ENCODE peak calls at places on chromosome 21, in ten cellular contexts. K is transverse colon; O is heart right ventricle; S is CD8-positive, alpha-beta T cell; P is AG04450; X is MM.1S; R is cardiac muscle cell; J is dorsolateral prefrontal cortex; Y is prostate gland; N is DND-41. V is an unnamed sample.

GRCh38 chr21:34360488-34361241 is 3.1 kb upstream of the KCNE2 start:
- DNase-seq in N (no peak), R (no peak), S (no peak), O (no peak), K (no peak), J (no peak), X (no peak), Y (no peak), P (no peak), V (no peak)

GRCh38 chr21:43866233-43866632 is 1.2 kb downstream of the AGPAT3 start:
- DNase-seq in J (no peak), O (peak; percentile 55), S (no peak), P (no peak), N (peak; percentile 73), R (peak; percentile 39), X (peak; percentile 78), Y (peak; percentile 55), K (peak; percentile 58), V (peak; percentile 75)

GRCh38 chr21:26835027-26835713 is 10.0 kb downstream of the ADAMTS1 start:
- DNase-seq in N (peak; percentile 32), J (no peak), S (no peak), O (no peak), R (no peak), P (no peak), X (no peak), K (no peak), Y (no peak), V (no peak)

GRCh38 chr21:27840273-27840672 is 873.4 kb upstream of the ADAMTS5 start:
- DNase-seq in O (no peak), J (no peak), K (no peak), S (no peak), Y (peak; percentile 8), R (no peak), N (no peak), P (no peak), X (no peak), V (no peak)

GRCh38 chr21:45330075-45330781 is 42.5 kb upstream of the POFUT2 start:
- DNase-seq in K (peak; percentile 26), O (no peak), N (no peak), P (peak; percentile 78), X (no peak), Y (no peak), R (no peak), S (no peak), J (peak; percentile 34), V (peak; percentile 89)

GRCh38 chr21:45466330-45467220 is 61.6 kb downstream of the COL18A1 start:
- DNase-seq in K (no peak), Y (no peak), S (no peak), J (no peak), N (no peak), X (no peak), R (no peak), P (no peak), O (no peak), V (peak; percentile 59)

GRCh38 chr21:45410151-45410864 is 5.3 kb downstream of the COL18A1 start:
- DNase-seq in Y (no peak), N (no peak), X (no peak), P (no peak), J (no peak), O (peak; percentile 22), S (no peak), R (peak; percentile 75), K (no peak), V (peak; percentile 44)

GRCh38 chr21:45054162-45054926 is 20.0 kb upstream of the ADARB1 start:
- DNase-seq in P (no peak), R (no peak), Y (no peak), N (no peak), O (no peak), K (no peak), X (no peak), J (no peak), S (no peak), V (no peak)

GRCh38 chr21:29943885-29944284 is 4.1 kb upstream of the GRIK1 start:
- DNase-seq in J (no peak), K (no peak), O (no peak), Y (no peak), S (no peak), X (no peak), P (no peak), N (no peak), R (no peak), V (no peak)
- TF ChIP-seq CTCF in J (no peak), K (no peak), O (no peak), Y (no peak), S (no peak), X (no peak), P (no peak), N (no peak), R (peak; percentile 13), V (no peak)

GRCh38 chr21:41750051-41750450 is 16.8 kb downstream of the RIPK4 start:
- DNase-seq in N (no peak), P (no peak), S (no peak), R (no peak), O (no peak), J (no peak), X (no peak), K (no peak), Y (no peak), V (no peak)

GRCh38 chr21:41750532-41751151 is 16.2 kb downstream of the RIPK4 start:
- DNase-seq in P (no peak), N (no peak), K (no peak), S (no peak), R (no peak), O (no peak), J (no peak), X (no peak), Y (no peak), V (no peak)

GRCh38 chr21:41753001-41753725 is 13.7 kb downstream of the RIPK4 start:
- DNase-seq in R (no peak), P (no peak), J (no peak), S (no peak), Y (no peak), X (no peak), O (no peak), K (no peak), N (no peak), V (no peak)

GRCh38 chr21:41752231-41752681 is 14.6 kb downstream of the RIPK4 start:
- DNase-seq in O (no peak), N (no peak), Y (no peak), K (no peak), R (no peak), X (no peak), J (no peak), S (no peak), P (no peak), V (no peak)

DNA sequence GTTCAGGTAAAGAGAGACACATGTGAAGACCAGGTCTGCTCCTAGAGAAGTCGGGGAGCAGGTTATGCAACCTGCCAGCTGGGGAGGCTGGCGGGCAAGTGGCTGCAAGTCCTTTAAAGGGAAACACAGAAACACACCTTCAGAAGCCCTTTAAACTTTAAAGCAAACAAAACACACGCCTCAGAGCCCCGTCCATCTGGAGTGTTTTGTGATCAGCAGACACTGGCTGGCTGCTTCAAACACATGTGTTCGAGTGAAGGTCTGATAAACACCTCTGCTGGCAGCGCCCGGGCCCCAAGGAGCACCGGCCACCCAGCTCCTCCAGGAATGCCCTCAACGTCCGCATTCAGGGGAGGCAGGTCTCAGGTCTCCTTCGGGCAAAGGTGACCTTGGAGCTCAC is 15.2 kb downstream of the RIPK4 start:
- DNase-seq in R (no peak), Y (peak; percentile 95), N (no peak), P (no peak), K (no peak), X (no peak), O (no peak), J (no peak), S (no peak), V (no peak)
- H3K27ac ChIP-seq in R (no peak overlapping the region), Y (peak overlapping the region; percentile 78), N (peak overlapping the region; percentile 43), P (no peak overlapping the region), K (no peak overlapping the region), X (no peak overlapping the region), O (no peak overlapping the region), J (no peak overlapping the region), S (no peak overlapping the region), V (no peak overlapping the region)

DNA sequence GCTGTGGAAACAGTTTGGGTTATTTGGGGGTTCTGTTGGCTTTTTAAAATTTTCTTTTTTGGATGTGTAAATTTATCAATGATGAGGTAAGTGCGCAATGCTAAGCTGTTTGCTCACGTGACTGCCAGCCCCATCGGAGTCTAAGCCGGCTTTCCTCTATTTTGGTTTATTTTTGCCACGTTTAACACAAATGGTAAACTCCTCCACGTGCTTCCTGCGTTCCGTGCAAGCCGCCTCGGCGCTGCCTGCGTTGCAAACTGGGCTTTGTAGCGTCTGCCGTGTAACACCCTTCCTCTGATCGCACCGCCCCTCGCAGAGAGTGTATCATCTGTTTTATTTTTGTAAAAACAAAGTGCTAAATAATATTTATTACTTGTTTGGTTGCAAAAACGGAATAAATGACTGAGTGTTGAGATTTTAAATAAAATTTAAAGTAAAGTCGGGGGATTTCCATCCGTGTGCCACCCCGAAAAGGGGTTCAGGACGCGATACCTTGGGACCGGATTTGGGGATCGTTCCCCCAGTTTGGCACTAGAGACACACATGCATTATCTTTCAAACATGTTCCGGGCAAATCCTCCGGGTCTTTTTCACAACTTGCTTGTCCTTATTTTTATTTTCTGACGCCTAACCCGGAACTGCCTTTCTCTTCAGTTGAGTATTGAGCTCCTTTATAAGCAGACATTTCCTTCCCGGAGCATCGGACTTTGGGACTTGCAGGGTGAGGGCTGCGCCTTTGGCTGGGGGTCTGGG is 3.2 kb downstream of the OLIG2 start:
- DNase-seq in S (peak; percentile 8), Y (no peak), K (no peak), J (no peak), R (no peak), P (no peak), N (no peak), O (no peak), X (peak; percentile 35), V (peak; percentile 86)
- H3K4me3 ChIP-seq in S (peak overlapping the region; percentile 30), Y (no peak overlapping the region), K (no peak overlapping the region), J (peak overlapping the region; percentile 60), R (no peak overlapping the region), P (no peak overlapping the region), N (no peak overlapping the region), O (no peak overlapping the region), X (no peak overlapping the region), V (no peak overlapping the region)

GRCh38 chr21:42111811-42112210 is 40.7 kb downstream of the UMODL1 start:
- DNase-seq in O (no peak), J (no peak), R (no peak), Y (no peak), K (no peak), P (no peak), S (no peak), X (no peak), N (no peak), V (peak; percentile 54)

GRCh38 chr21:42112223-42112622 is 41.1 kb downstream of the UMODL1 start:
- DNase-seq in X (peak; percentile 39), P (no peak), K (no peak), J (no peak), N (no peak), R (no peak), S (no peak), O (no peak), Y (no peak), V (no peak)

GRCh38 chr21:42109873-42110525 is 38.9 kb downstream of the UMODL1 start:
- DNase-seq in N (no peak), R (no peak), O (no peak), Y (no peak), J (no peak), X (no peak), K (no peak), P (no peak), S (no peak), V (peak; percentile 49)

GRCh38 chr21:42111470-42111743 is 40.3 kb downstream of the UMODL1 start:
- DNase-seq in N (no peak), S (no peak), X (no peak), J (no peak), K (no peak), Y (no peak), O (no peak), P (no peak), R (no peak), V (no peak)

GRCh38 chr21:42110691-42111469 is 39.8 kb downstream of the UMODL1 start:
- DNase-seq in P (no peak), J (no peak), O (no peak), Y (no peak), S (no peak), N (no peak), X (no peak), R (no peak), K (no peak), V (no peak)
- TF ChIP-seq CTCF in P (no peak), J (no peak), O (no peak), Y (no peak), S (no peak), N (no peak), X (no peak), R (no peak), K (no peak), V (no peak)

V was measured in left lung.